ENCODE peak calls at places on chromosomes 6 and 20, in four cellular contexts. A is PC-3; Y is T-helper 1 cell; V is stimulated activated CD8-positive, alpha-beta memory T cell treated with anti-CD3 and anti-CD28 coated beads, Interleukin-4, amount 100 ng/mL, for 24 hours. X is an unnamed sample.

GRCh38 chr6:125393449-125393858 is 91.7 kb upstream of the HDDC2 start:
- DNase-seq in A (no peak), Y (no peak), V (no peak), X (no peak)

GRCh38 chr6:104987218-104987617 is 30.3 kb downstream of the LIN28B start:
- DNase-seq in A (no peak), Y (no peak), V (no peak), X (no peak)

GRCh38 chr6:16041327-16041726 is 87.6 kb upstream of the MYLIP start:
- DNase-seq in A (no peak), Y (no peak), V (no peak), X (no peak)

GRCh38 chr6:56708810-56709597 is 66.3 kb upstream of the DST start:
- DNase-seq in A (peak), Y (no peak), V (no peak), X (peak)

GRCh38 chr6:156857573-156857972 is 80.4 kb downstream of the ARID1B start:
- DNase-seq in A (peak), Y (no peak), V (no peak), X (no peak)

GRCh38 chr6:148464319-148465010 is 121.8 kb downstream of the SASH1 start:
- DNase-seq in A (peak), Y (no peak), V (peak), X (peak)

GRCh38 chr6:15329154-15329781 is 83.4 kb downstream of the JARID2 start:
- DNase-seq in A (peak), Y (no peak), V (no peak), X (no peak)

GRCh38 chr6:7505196-7505699 is 36.2 kb upstream of the DSP start:
- DNase-seq in A (peak), Y (no peak), V (no peak), X (peak)

GRCh38 chr6:34543421-34543820 is 12.7 kb downstream of the SPDEF start:
- DNase-seq in A (peak), Y (no peak), V (no peak), X (no peak)

GRCh38 chr6:42860481-42860880 is 18.9 kb upstream of the RPL7L1 start:
- DNase-seq in A (no peak), Y (no peak), V (no peak), X (no peak)

GRCh38 chr6:66599541-66599940 is 892.5 kb upstream of the EYS start:
- DNase-seq in A (peak), Y (no peak), V (no peak), X (no peak)

GRCh38 chr6:89310929-89311328 is 4.2 kb downstream of the GABRR2 start:
- DNase-seq in A (peak), Y (no peak), V (no peak), X (no peak)

GRCh38 chr20:2260250-2260649 is 35.6 kb upstream of the TGM3 start:
- DNase-seq in A (no peak), Y (no peak), V (no peak), X (no peak)

GRCh38 chr20:53126185-53126584 is 154.0 kb downstream of the TSHZ2 start:
- DNase-seq in A (no peak), Y (no peak), V (no peak), X (no peak)

GRCh38 chr20:7523288-7523687 is 417.0 kb downstream of the HAO1 start:
- DNase-seq in A (no peak), Y (no peak), V (no peak), X (no peak)

GRCh38 chr20:32970973-32971300 is 33.3 kb downstream of the SUN5 start:
- DNase-seq in A (no peak), Y (no peak), V (no peak), X (no peak)

GRCh38 chr20:40276291-40276690 is 412.7 kb downstream of the MAFB start:
- DNase-seq in A (no peak), Y (no peak), V (no peak), X (no peak)